ENCODE peak calls at places on chromosomes 13 and 19, in seven cellular contexts. E, X, C, D, J, R and G are unnamed samples.

GRCh38 chr19:23116802-23117571 is at the start of gene ZNF730:
- DNase-seq in C (peak; percentile 29), E (peak; percentile 81), J (no peak), R (peak; percentile 68), D (peak; percentile 78), X (peak; percentile 25), G (peak; percentile 72)

GRCh38 chr13:73970413-73971055 is 163.7 kb downstream of the KLF12 start:
- DNase-seq in X (no peak), E (no peak), C (no peak), R (no peak), D (no peak), J (no peak), G (no peak)

GRCh38 chr13:112696869-112697465 is 7.1 kb downstream of the ATP11A start:
- DNase-seq in J (no peak), D (no peak), R (no peak), E (no peak), X (no peak), C (no peak), G (no peak)

GRCh38 chr19:19541572-19541971 is 3.5 kb downstream of the CILP2 start:
- DNase-seq in C (no peak), E (peak; percentile 2), D (no peak), X (no peak), J (no peak), R (no peak), G (no peak)

GRCh38 chr19:45304141-45304926 is 18.3 kb downstream of the CKM start:
- DNase-seq in J (no peak), R (no peak), D (no peak), E (no peak), X (no peak), C (no peak), G (no peak)

GRCh38 chr13:113616281-113616906 is 31.8 kb downstream of the TFDP1 start:
- DNase-seq in E (no peak), R (peak; percentile 40), D (no peak), C (no peak), J (no peak), X (no peak), G (no peak)

GRCh38 chr13:79480954-79481684 is at the start of gene NDFIP2:
- DNase-seq in E (peak; percentile 79), J (peak; percentile 9), C (peak; percentile 89), D (peak; percentile 93), R (peak; percentile 92), X (peak; percentile 72), G (peak; percentile 83)

GRCh38 chr13:21901326-21901725 is 230.5 kb downstream of the FGF9 start:
- DNase-seq in C (no peak), J (no peak), R (no peak), E (no peak), X (no peak), D (no peak), G (no peak)

GRCh38 chr19:3175761-3176714 is 2.5 kb upstream of the S1PR4 start:
- DNase-seq in R (peak; percentile 83), J (no peak), C (peak; percentile 89), D (no peak), X (no peak), E (no peak), G (no peak)

GRCh38 chr19:48868196-48868886 is at the start of gene PLEKHA4:
- DNase-seq in X (no peak), D (peak; percentile 53), E (no peak), R (peak; percentile 68), J (no peak), C (no peak), G (no peak)

GRCh38 chr13:107157272-107157671 is 589.3 kb upstream of the ARGLU1 start:
- DNase-seq in R (no peak), E (no peak), D (no peak), X (no peak), C (no peak), J (no peak), G (no peak)

GRCh38 chr13:50589139-50589538 is 254.4 kb downstream of the DLEU7 start:
- DNase-seq in E (no peak), C (peak; percentile 14), D (peak; percentile 23), J (no peak), X (no peak), R (no peak), G (peak; percentile 10)

GRCh38 chr19:40907968-40908735 is 26.1 kb upstream of the CYP2A7 start:
- DNase-seq in D (no peak), X (peak; percentile 44), J (no peak), E (peak; percentile 78), R (peak; percentile 65), C (peak; percentile 2), G (peak; percentile 28)

GRCh38 chr13:75250526-75251183 is 231.3 kb downstream of the TBC1D4 start:
- DNase-seq in C (no peak), J (no peak), D (no peak), E (no peak), R (no peak), X (no peak), G (no peak)

GRCh38 chr13:35210234-35210633 is 266.3 kb downstream of the MAB21L1 start:
- DNase-seq in D (no peak), X (no peak), R (no peak), E (no peak), C (no peak), J (no peak), G (no peak)

GRCh38 chr19:35642798-35643254 is 1.3 kb downstream of the ETV2 start:
- DNase-seq in X (no peak), E (peak; percentile 28), D (no peak), R (peak; percentile 67), J (no peak), C (peak; percentile 24), G (no peak)

GRCh38 chr13:30569901-30570576 is 47.7 kb upstream of the USPL1 start:
- DNase-seq in X (no peak), J (peak; percentile 25), D (peak; percentile 9), R (no peak), C (no peak), E (peak; percentile 17), G (no peak)

GRCh38 chr13:63855457-63856118 is 2439.9 kb upstream of the PCDH20 start:
- DNase-seq in J (no peak), D (no peak), E (no peak), R (no peak), C (no peak), X (no peak), G (no peak)

GRCh38 chr13:29730253-29730652 is 120.2 kb downstream of the UBL3 start:
- DNase-seq in D (no peak), E (peak; percentile 27), C (no peak), J (no peak), X (no peak), R (no peak), G (no peak)

GRCh38 chr19:30374791-30375650 is 2.8 kb downstream of the ZNF536 start:
- DNase-seq in D (peak; percentile 50), C (no peak), J (no peak), E (peak; percentile 70), X (no peak), R (no peak), G (no peak)

DNA sequence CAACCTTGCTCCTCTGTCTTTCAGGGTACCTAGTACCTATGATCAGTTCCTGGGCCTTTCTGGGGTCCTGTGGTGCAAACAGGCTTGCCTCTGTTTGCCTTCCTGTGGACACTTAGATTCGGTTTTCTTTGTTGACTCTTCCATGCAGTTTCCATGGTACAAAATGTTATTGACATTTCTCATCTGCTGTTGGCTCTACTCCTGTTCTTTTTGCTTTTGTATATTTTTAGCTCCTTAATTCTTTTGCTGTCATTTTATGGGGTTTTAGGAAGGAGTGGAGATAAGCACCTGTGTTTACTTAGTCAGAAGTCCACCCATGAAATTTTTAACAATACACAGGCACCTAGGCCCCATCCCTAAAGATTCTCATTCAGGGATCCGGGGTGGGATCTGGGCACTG is 20.5 kb upstream of the CNMD start:
- DNase-seq in R (no peak), J (no peak), D (no peak), C (no peak), E (no peak), X (no peak), G (no peak)
- TF ChIP-seq CTCF in R (no peak), J (no peak), D (no peak), C (no peak), E (no peak), X (no peak), G (no peak)

GRCh38 chr13:52010890-52011689 is at the start of gene ATP7B:
- DNase-seq in R (no peak), D (peak; percentile 28), J (no peak), C (peak; percentile 18), E (peak; percentile 81), X (peak; percentile 15), G (peak; percentile 57)
- TF ChIP-seq CTCF in R (no peak), D (no peak), J (no peak), C (no peak), E (peak; percentile 4), X (no peak), G (no peak)

DNA sequence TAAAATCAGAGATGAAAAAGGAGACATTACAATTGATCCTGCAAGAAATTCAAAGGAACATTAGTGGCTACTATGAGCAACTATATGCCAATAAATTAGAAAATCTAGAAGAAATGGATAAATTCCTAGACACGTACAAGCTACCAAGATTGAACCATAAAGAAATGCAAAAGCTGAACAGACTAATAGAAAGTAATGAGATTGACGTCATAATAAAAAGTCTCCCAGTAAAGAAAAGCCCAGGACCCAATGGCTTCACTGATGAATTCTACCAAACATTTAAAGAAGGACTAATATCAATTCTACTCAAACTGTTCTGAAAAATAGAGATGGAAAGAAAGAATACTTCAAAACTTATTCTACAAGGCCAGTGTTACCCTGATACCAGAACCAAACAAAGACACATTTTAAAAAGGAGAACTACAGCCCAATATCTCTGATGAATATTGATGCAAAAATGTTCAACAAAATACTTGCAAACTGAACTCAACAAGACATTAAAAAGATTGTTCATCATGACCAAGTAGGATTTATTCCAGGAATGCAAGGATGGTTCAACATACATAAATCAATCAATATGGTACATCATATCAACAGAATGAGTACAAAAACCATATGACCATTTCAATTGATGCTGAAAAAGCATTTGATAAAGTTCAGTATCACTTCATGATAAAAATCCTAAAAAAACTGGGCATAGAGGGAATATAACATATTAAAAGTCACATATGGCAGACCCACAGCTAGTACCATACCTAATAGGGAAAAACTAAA is 35.8 kb downstream of the UQCRFS1 start:
- DNase-seq in J (no peak), C (no peak), D (no peak), X (no peak), E (no peak), R (no peak), G (no peak)
- TF ChIP-seq CTCF in J (no peak), C (no peak), D (no peak), X (no peak), E (no peak), R (no peak), G (no peak)

DNA sequence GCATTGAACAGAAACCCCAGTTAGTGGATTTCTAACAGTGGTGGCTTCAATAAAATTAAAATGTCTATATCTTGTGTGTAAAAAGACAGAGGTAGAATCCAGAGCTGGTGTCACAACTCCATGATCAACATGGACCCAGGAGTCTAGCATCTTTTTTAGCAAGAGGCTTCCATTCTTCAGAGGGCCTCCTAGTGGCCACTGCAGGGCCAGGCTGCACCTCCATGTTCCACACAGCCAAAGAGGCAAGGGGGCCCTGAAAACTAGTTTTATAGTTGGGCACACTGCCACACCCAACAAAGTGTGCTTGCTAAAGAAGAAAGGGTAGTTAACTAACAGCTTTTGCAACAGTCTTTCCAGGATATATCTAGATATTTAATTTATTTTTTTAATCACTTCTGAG is 12.9 kb downstream of the N4BP2L1 start:
- DNase-seq in C (peak; percentile 48), J (no peak), R (no peak), D (peak; percentile 41), E (peak; percentile 82), X (no peak), G (no peak)
- TF ChIP-seq CTCF in C (peak; percentile 54), J (no peak), R (no peak), D (peak; percentile 86), E (peak; percentile 76), X (peak; percentile 34), G (peak; percentile 16)